ENCODE peak calls at places on chromosomes 7 and 10, in four cellular contexts. One of them, this sample, is unnamed.
A peak's percentile ranks its signal among the peaks of the same experiment; 100 is the strongest.

GRCh38 chr10:59006511-59007306 is 169.7 kb upstream of the PHYHIPL start:
- DNase-seq in K562: no peak
- DNase-seq in HepG2: peak; percentile 86
- DNase-seq in HCT116: no peak
- DNase-seq in this sample: no peak

GRCh38 chr10:124339951-124340760 is 78.6 kb downstream of the OAT start:
- DNase-seq in HCT116: no peak
- DNase-seq in HepG2: no peak
- DNase-seq in K562: no peak
- DNase-seq in this sample: no peak

GRCh38 chr7:106347229-106347833 is 62.5 kb upstream of the NAMPT start:
- DNase-seq in HepG2: no peak
- DNase-seq in HCT116: no peak
- DNase-seq in K562: no peak
- DNase-seq in this sample: no peak

GRCh38 chr10:22491931-22492615 is 146.8 kb downstream of the SPAG6 start:
- DNase-seq in HCT116: no peak
- DNase-seq in K562: no peak
- DNase-seq in HepG2: no peak
- DNase-seq in this sample: no peak

GRCh38 chr7:2107386-2108085 is 125.2 kb downstream of the MAD1L1 start:
- DNase-seq in K562: no peak
- DNase-seq in HepG2: no peak
- DNase-seq in HCT116: no peak
- DNase-seq in this sample: no peak

GRCh38 chr7:136870799-136871487 is 2.5 kb downstream of the CHRM2 start:
- DNase-seq in HCT116: no peak
- DNase-seq in K562: no peak
- DNase-seq in HepG2: no peak
- DNase-seq in this sample: peak; percentile 59

GRCh38 chr7:127678947-127679346 is 27.0 kb downstream of the SND1 start:
- DNase-seq in K562: no peak
- DNase-seq in HepG2: no peak
- DNase-seq in HCT116: no peak
- DNase-seq in this sample: no peak

GRCh38 chr10:100802196-100802595 is 56.8 kb downstream of the PAX2 start:
- DNase-seq in HCT116: no peak
- DNase-seq in HepG2: no peak
- DNase-seq in K562: no peak
- DNase-seq in this sample: no peak

GRCh38 chr10:79938728-79939380 is 10.1 kb downstream of the SFTPD start:
- DNase-seq in HCT116: no peak
- DNase-seq in HepG2: no peak
- DNase-seq in K562: no peak
- DNase-seq in this sample: no peak

GRCh38 chr7:95330194-95331003 is 6.1 kb upstream of the PON1 start:
- DNase-seq in HCT116: no peak
- DNase-seq in HepG2: no peak
- DNase-seq in K562: no peak
- DNase-seq in this sample: no peak

GRCh38 chr10:12730809-12731519 is 270.5 kb downstream of the CCDC3 start:
- DNase-seq in K562: no peak
- DNase-seq in HCT116: no peak
- DNase-seq in HepG2: no peak
- DNase-seq in this sample: no peak

GRCh38 chr10:34908472-34908871 is 93.4 kb upstream of the PARD3 start:
- DNase-seq in K562: no peak
- DNase-seq in HCT116: no peak
- DNase-seq in HepG2: no peak
- DNase-seq in this sample: no peak

GRCh38 chr10:127452568-127452967 is 96.5 kb upstream of the NPS start:
- DNase-seq in K562: no peak
- DNase-seq in HCT116: no peak
- DNase-seq in HepG2: no peak
- DNase-seq in this sample: no peak

GRCh38 chr7:30028749-30029635 is 780 bp downstream of the PLEKHA8 start:
- DNase-seq in HepG2: peak; percentile 71
- DNase-seq in K562: peak; percentile 56
- DNase-seq in HCT116: peak; percentile 12
- DNase-seq in this sample: no peak

GRCh38 chr7:130381468-130382312 is 1.4 kb downstream of the CPA1 start:
- DNase-seq in K562: peak; percentile 62
- DNase-seq in HCT116: no peak
- DNase-seq in HepG2: no peak
- DNase-seq in this sample: peak; percentile 36

GRCh38 chr7:47407821-47408674 is 173.9 kb downstream of the TNS3 start:
- DNase-seq in HepG2: no peak
- DNase-seq in K562: no peak
- DNase-seq in HCT116: no peak
- DNase-seq in this sample: no peak

GRCh38 chr10:117454502-117454901 is 79.3 kb upstream of the PDZD8 start:
- DNase-seq in K562: no peak
- DNase-seq in HCT116: no peak
- DNase-seq in HepG2: no peak
- DNase-seq in this sample: no peak

GRCh38 chr7:87016606-87017005 is 42.8 kb downstream of the ELAPOR2 start:
- DNase-seq in HepG2: peak; percentile 5
- DNase-seq in K562: no peak
- DNase-seq in HCT116: no peak
- DNase-seq in this sample: no peak

GRCh38 chr7:10560497-10560896 is 413.2 kb upstream of the PHF14 start:
- DNase-seq in HepG2: no peak
- DNase-seq in K562: no peak
- DNase-seq in HCT116: no peak
- DNase-seq in this sample: no peak

GRCh38 chr7:134594877-134595276 is 46.0 kb downstream of the AKR1B15 start:
- DNase-seq in HepG2: no peak
- DNase-seq in K562: no peak
- DNase-seq in HCT116: no peak
- DNase-seq in this sample: no peak

GRCh38 chr7:134599371-134599770 is 47.3 kb upstream of the BPGM start:
- DNase-seq in HCT116: no peak
- DNase-seq in K562: no peak
- DNase-seq in HepG2: no peak
- DNase-seq in this sample: no peak

GRCh38 chr7:134589491-134589941 is 40.6 kb downstream of the AKR1B15 start:
- DNase-seq in HCT116: no peak
- DNase-seq in HepG2: no peak
- DNase-seq in K562: no peak
- DNase-seq in this sample: no peak

GRCh38 chr7:134593530-134594392 is 44.9 kb downstream of the AKR1B15 start:
- DNase-seq in HepG2: peak; percentile 67
- DNase-seq in K562: peak; percentile 36
- DNase-seq in HCT116: no peak
- DNase-seq in this sample: no peak
- TF ChIP-seq FOSL1 in HepG2: no peak
- TF ChIP-seq FOSL1 in K562: peak; percentile 71
- TF ChIP-seq FOSL1 in HCT116: no peak
- TF ChIP-seq FOSL1 in this sample: no peak

GRCh38 chr10:78596556-78596955 is 472.2 kb upstream of the ZMIZ1 start:
- DNase-seq in K562: no peak
- DNase-seq in HepG2: no peak
- DNase-seq in HCT116: no peak
- DNase-seq in this sample: no peak

GRCh38 chr10:78600121-78600665 is 468.6 kb upstream of the ZMIZ1 start:
- DNase-seq in K562: no peak
- DNase-seq in HepG2: no peak
- DNase-seq in HCT116: no peak
- DNase-seq in this sample: no peak

GRCh38 chr10:78597791-78598555 is 470.8 kb upstream of the ZMIZ1 start:
- DNase-seq in HepG2: no peak
- DNase-seq in HCT116: no peak
- DNase-seq in K562: no peak
- DNase-seq in this sample: no peak

GRCh38 chr10:78600740-78601139 is 468.0 kb upstream of the ZMIZ1 start:
- DNase-seq in HCT116: no peak
- DNase-seq in K562: no peak
- DNase-seq in HepG2: no peak
- DNase-seq in this sample: no peak

DNA sequence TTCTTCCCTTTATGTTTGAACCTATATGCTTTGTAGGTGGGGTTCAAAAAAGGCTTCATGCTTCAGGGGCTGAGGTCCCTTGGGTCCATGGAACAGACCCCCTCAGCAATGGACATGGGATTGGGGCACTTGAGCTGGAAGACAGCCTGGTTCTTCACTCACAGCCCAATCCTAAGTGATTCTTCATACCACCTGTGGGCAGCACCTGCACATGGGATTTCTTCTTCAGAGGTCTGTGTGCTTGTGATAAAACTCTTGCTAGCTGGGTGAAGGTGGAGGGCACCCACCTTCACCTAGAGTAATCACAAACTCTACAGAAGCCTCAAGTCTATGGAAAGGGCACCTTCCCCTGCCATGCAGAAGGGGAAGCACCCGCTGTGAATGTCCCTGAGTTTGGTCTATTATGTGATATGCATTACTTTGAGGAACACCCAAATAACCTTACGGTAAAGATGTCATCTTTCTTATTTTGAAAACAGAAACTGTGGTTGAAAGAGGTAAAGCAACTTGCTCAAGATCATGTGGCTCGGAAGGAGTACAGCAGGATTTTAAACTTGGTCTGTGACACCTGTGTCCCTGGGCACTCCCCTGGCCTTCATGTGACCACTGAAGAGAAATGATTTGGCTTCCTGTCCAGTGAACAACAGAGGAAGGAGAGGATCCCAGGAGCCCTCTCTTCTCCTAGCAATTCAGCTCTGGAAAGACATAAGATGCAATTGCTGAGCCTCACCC is 469.5 kb upstream of the ZMIZ1 start:
- DNase-seq in HCT116: no peak
- DNase-seq in HepG2: no peak
- DNase-seq in K562: no peak
- DNase-seq in this sample: no peak
- TF ChIP-seq RAD21 in HCT116: peak; percentile 52
- TF ChIP-seq RAD21 in HepG2: no peak
- TF ChIP-seq RAD21 in K562: peak; percentile 29
- TF ChIP-seq RAD21 in this sample: peak; percentile 35

DNA sequence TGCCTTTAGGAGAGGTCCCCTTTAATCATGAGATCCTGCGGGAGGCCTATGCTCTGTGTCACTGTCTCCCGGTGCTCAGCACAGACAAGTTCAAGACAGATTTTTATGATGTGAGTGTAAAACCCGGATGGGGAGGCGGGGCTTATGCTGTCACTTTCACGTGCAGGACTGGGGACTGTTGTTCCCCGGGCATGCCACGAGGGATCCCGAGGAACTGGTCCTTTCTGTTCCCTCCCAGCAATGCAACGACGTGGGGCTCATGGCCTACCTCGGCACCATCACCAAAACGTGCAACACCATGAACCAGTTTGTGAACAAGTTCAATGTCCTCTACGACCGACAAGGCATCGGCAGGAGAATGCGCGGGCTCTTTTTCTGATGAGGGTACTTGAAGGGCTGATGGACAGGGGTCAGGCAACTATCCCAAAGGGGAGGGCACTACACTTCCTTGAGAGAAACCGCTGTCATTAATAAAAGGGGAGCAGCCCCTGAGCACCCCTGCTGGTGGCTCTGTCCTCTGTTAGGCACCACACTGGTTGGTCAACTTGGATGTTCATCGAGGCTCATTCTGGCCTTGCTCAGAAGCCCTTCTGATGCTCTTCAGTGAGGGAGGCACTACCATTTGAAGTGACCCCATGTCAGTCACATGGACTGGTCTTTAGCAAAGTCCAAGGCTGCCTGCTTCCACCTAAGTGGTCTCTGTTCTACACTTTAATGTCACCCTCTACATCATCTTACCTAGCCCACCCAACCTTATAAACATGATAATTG is 2.8 kb downstream of the COPS6 start:
- DNase-seq in HCT116: no peak
- DNase-seq in HepG2: no peak
- DNase-seq in K562: peak; percentile 47
- DNase-seq in this sample: no peak
- TF ChIP-seq FOSL1 in HCT116: no peak
- TF ChIP-seq FOSL1 in HepG2: no peak
- TF ChIP-seq FOSL1 in K562: no peak
- TF ChIP-seq FOSL1 in this sample: no peak

DNA sequence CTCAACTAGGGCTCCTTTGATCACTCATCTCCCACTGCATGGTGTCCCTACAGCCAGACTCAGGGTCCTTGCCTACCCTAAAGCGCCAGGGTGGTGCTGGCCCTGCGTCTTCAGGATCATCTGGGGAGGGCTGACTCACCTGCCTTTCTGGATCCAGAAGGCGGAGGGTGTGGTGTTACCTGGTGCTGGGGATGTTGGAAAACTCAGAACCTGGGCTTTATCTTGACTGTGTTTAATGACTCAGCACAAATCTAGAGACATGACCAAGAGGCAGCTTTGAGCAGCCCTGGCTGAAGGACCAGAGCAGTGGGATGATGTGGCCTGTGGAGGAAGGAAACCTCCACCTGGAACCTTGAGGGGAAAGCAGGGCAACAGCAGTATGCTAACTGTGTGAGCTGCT is 96.5 kb downstream of the GRK5 start:
- DNase-seq in K562: peak; percentile 13
- DNase-seq in HepG2: no peak
- DNase-seq in HCT116: no peak
- DNase-seq in this sample: no peak
- TF ChIP-seq RAD21 in K562: no peak
- TF ChIP-seq RAD21 in HepG2: no peak
- TF ChIP-seq RAD21 in HCT116: no peak
- TF ChIP-seq RAD21 in this sample: no peak

GRCh38 chr10:97292097-97292861 is at the start of gene ARHGAP19:
- DNase-seq in K562: peak; percentile 94
- DNase-seq in HCT116: peak; percentile 98
- DNase-seq in HepG2: peak; percentile 99
- DNase-seq in this sample: peak; percentile 93

GRCh38 chr10:97292862-97293198 is 393 bp upstream of the ARHGAP19 start:
- DNase-seq in HCT116: no peak
- DNase-seq in K562: no peak
- DNase-seq in HepG2: no peak
- DNase-seq in this sample: no peak

DNA sequence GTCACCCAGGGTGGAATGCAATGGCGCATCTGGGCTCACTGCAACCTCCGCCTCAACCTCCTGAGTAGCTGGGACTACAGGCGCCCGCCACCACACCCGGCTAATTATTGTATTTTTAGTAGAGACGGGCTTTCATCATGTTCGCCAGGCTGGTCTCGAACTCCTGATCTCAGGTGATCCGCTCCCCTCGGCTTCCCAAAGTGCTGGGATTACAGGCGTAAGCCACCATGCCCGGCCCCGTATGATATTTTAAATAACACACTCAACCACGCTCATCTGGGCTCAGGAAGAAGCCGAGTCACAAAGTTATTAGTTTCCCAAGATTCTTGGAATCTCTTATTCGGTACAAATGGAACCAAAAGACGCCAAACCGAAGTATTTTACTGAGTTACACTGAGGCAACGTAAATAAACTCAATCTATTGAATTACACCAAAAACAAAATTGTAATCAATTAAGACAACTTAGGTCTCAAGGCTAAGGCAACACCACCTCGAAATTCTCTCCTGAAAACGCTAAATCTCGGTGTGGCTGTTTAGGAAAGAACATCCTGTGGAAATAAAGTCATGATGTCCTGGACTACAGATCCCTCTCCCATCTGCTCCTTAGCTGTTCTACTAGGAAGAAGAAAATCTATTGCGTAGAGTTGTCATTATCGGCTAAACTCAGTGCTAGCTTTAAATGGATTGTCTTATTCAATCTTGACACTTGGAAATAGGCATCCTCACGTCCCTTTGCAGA is 910 bp downstream of the ARHGAP19 start:
- DNase-seq in HepG2: no peak
- DNase-seq in HCT116: no peak
- DNase-seq in K562: no peak
- DNase-seq in this sample: no peak
- TF ChIP-seq FOSL1 in HepG2: no peak
- TF ChIP-seq FOSL1 in HCT116: no peak
- TF ChIP-seq FOSL1 in K562: no peak
- TF ChIP-seq FOSL1 in this sample: no peak